ENCODE peak calls at places on chromosome 1, in six cellular contexts. F, W, K, Z, S and J are unnamed samples.

GRCh38 chr1:234631721-234632125 is 21.7 kb upstream of the IRF2BP2 start:
- DNase-seq in S (peak; percentile 11), W (no peak), K (no peak), F (no peak), Z (peak; percentile 87), J (no peak)

GRCh38 chr1:2583871-2584341 is 2.7 kb upstream of the PRXL2B start:
- DNase-seq in S (peak; percentile 57), K (no peak), F (no peak), W (no peak), Z (peak; percentile 11), J (peak; percentile 64)

GRCh38 chr1:202710070-202711025 is at the start of gene SYT2:
- DNase-seq in Z (no peak), K (no peak), F (no peak), S (peak; percentile 21), W (peak; percentile 79), J (peak; percentile 38)

GRCh38 chr1:179976970-179977651 is 22.5 kb downstream of the CEP350 start:
- DNase-seq in F (no peak), K (no peak), W (no peak), Z (no peak), S (no peak), J (no peak)

GRCh38 chr1:180586671-180587155 is 27.9 kb downstream of the OVAAL start:
- DNase-seq in S (peak; percentile 66), Z (peak; percentile 80), F (no peak), W (no peak), K (no peak), J (no peak)

GRCh38 chr1:153277852-153278251 is 18.4 kb downstream of the LORICRIN start:
- DNase-seq in W (no peak), F (no peak), S (peak; percentile 49), Z (no peak), K (no peak), J (no peak)

GRCh38 chr1:180952657-180953013 is 39.9 kb downstream of the KIAA1614 start:
- DNase-seq in S (no peak), W (no peak), Z (no peak), F (no peak), K (no peak), J (no peak)

GRCh38 chr1:16167331-16168143 is 11.7 kb upstream of the EPHA2 start:
- DNase-seq in S (peak; percentile 75), Z (no peak), K (no peak), F (no peak), W (peak; percentile 81), J (peak; percentile 84)

GRCh38 chr1:221087919-221088318 is 208.7 kb downstream of the HLX start:
- DNase-seq in K (no peak), Z (peak; percentile 55), S (no peak), F (no peak), W (no peak), J (no peak)
- H3K4me3 ChIP-seq in K (no peak overlapping the region), Z (no peak overlapping the region), S (no peak overlapping the region), F (no peak overlapping the region), W (no peak overlapping the region), J (no peak overlapping the region)

GRCh38 chr1:84108900-84109578 is 35.0 kb upstream of the PRKACB start:
- DNase-seq in Z (no peak), F (no peak), K (no peak), S (no peak), W (no peak), J (no peak)

GRCh38 chr1:84107955-84108354 is 36.1 kb upstream of the PRKACB start:
- DNase-seq in S (no peak), Z (no peak), K (no peak), W (no peak), F (no peak), J (no peak)

GRCh38 chr1:84116558-84116957 is 27.5 kb upstream of the PRKACB start:
- DNase-seq in F (no peak), K (no peak), S (no peak), Z (no peak), W (no peak), J (no peak)

DNA sequence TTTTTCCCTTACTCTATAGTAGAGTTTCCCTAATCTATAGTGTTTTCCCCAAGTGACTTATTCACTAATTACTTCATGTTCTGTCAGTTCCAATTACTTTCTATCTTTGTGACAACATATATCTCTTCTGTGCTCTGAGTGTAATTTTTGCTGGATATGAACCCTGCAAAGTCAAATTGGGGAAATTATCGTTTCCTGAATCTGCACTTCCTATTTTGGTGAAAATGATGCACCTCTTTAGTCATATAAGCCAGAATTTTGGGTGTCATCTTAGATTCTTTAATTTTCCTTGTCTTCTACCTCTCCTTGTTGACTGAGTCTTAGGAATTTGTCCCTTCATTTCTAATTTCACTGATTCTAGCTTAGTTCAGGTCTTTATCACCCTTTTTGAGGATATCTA is 33.4 kb upstream of the PRKACB start:
- DNase-seq in F (no peak), S (no peak), K (no peak), W (no peak), Z (no peak), J (no peak)
- TF ChIP-seq CTCF in F (no peak), S (no peak), K (no peak), W (no peak), Z (no peak), J (no peak)

GRCh38 chr1:91804546-91805023 is 81.4 kb downstream of the TGFBR3 start:
- DNase-seq in Z (no peak), W (no peak), F (no peak), S (no peak), K (no peak), J (no peak)

GRCh38 chr1:91806146-91806545 is 79.8 kb downstream of the TGFBR3 start:
- DNase-seq in W (no peak), Z (no peak), F (no peak), S (no peak), K (no peak), J (no peak)

GRCh38 chr1:91805343-91805801 is 80.6 kb downstream of the TGFBR3 start:
- DNase-seq in F (no peak), W (no peak), K (no peak), S (no peak), Z (no peak), J (no peak)

GRCh38 chr1:91803133-91803532 is 82.8 kb downstream of the TGFBR3 start:
- DNase-seq in K (no peak), W (no peak), S (no peak), Z (no peak), F (no peak), J (no peak)

GRCh38 chr1:91803847-91804545 is 82.0 kb downstream of the TGFBR3 start:
- DNase-seq in F (no peak), S (no peak), K (no peak), Z (no peak), W (no peak), J (no peak)
- H3K4me1 ChIP-seq in F (peaks cover 28% of the 10 kb centered on the region), S (peaks cover 10% of the 10 kb centered on the region), K (no peaks in the 10 kb centered on the region), Z (peaks cover 10% of the 10 kb centered on the region), W (peaks cover 10% of the 10 kb centered on the region), J (peaks cover 31% of the 10 kb centered on the region)

GRCh38 chr1:28888915-28889314 is 25.5 kb upstream of the EPB41 start:
- DNase-seq in Z (no peak), F (no peak), K (no peak), S (no peak), W (no peak), J (no peak)
- H3K4me3 ChIP-seq in Z (no peak overlapping the region), F (no peak overlapping the region), K (no peak overlapping the region), S (no peak overlapping the region), W (no peak overlapping the region), J (no peak overlapping the region)

GRCh38 chr1:17924578-17924977 is 169.4 kb downstream of the ACTL8 start:
- DNase-seq in W (no peak), K (no peak), S (no peak), F (no peak), Z (no peak), J (no peak)

GRCh38 chr1:17923684-17924083 is 168.6 kb downstream of the ACTL8 start:
- DNase-seq in K (no peak), Z (no peak), S (no peak), W (no peak), F (no peak), J (no peak)

GRCh38 chr1:17925838-17926237 is 170.7 kb downstream of the ACTL8 start:
- DNase-seq in W (no peak), Z (no peak), S (no peak), F (no peak), K (no peak), J (no peak)

GRCh38 chr1:17920881-17921635 is 165.9 kb downstream of the ACTL8 start:
- DNase-seq in K (no peak), Z (no peak), S (no peak), W (no peak), F (no peak), J (no peak)

DNA sequence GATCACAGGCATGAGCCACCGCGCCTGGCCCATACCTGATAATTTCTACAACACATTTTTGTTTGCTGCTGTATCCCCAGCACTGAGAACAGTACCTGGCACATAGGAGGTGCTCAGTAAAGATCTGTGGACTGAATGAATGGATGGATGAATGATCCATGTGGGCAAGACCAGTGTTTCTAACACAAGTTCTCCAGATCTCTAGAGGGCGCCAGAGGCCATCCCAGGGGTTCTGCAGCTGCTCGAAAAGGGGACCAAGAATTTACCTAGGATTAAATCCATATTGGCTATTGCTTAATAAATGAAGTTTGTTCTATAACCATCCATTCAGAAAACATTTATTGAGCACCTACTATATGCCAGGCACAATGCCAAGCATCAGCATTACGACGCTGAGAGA is 167.7 kb downstream of the ACTL8 start:
- DNase-seq in W (peak; percentile 80), F (no peak), Z (peak; percentile 12), S (peak; percentile 58), K (no peak), J (no peak)
- TF ChIP-seq CTCF in W (peak; percentile 75), F (no peak), Z (peak; percentile 44), S (peak; percentile 45), K (peak; percentile 59), J (no peak)

GRCh38 chr1:158353333-158354038 is at the start of gene CD1E:
- DNase-seq in W (no peak), Z (no peak), F (no peak), K (no peak), S (no peak), J (no peak)

GRCh38 chr1:158355773-158356172 is 2.1 kb downstream of the CD1E start:
- DNase-seq in W (no peak), K (no peak), Z (no peak), F (no peak), S (no peak), J (no peak)

GRCh38 chr1:158357441-158357840 is 3.7 kb downstream of the CD1E start:
- DNase-seq in Z (no peak), K (no peak), F (no peak), W (no peak), S (no peak), J (no peak)

GRCh38 chr1:158354255-158354654 is 561 bp downstream of the CD1E start:
- DNase-seq in W (no peak), F (no peak), K (no peak), S (no peak), Z (no peak), J (no peak)
- H3K4me1 ChIP-seq in W (no peaks in the 10 kb centered on the region), F (no peaks in the 10 kb centered on the region), K (no peaks in the 10 kb centered on the region), S (no peaks in the 10 kb centered on the region), Z (no peaks in the 10 kb centered on the region), J (no peaks in the 10 kb centered on the region)

GRCh38 chr1:8665824-8666223 is 151.6 kb downstream of the RERE start:
- DNase-seq in K (no peak), Z (no peak), F (no peak), S (no peak), W (no peak), J (no peak)

GRCh38 chr1:8662380-8663072 is 154.9 kb downstream of the RERE start:
- DNase-seq in Z (no peak), S (no peak), F (no peak), K (no peak), W (no peak), J (no peak)

GRCh38 chr1:8664887-8665286 is 152.6 kb downstream of the RERE start:
- DNase-seq in S (no peak), W (no peak), Z (no peak), F (no peak), K (no peak), J (no peak)

GRCh38 chr1:8663090-8663802 is 154.2 kb downstream of the RERE start:
- DNase-seq in W (no peak), Z (no peak), K (no peak), S (no peak), F (no peak), J (no peak)

GRCh38 chr1:8663915-8664331 is 153.5 kb downstream of the RERE start:
- DNase-seq in S (no peak), W (no peak), K (no peak), Z (peak; percentile 56), F (no peak), J (no peak)
- H3K4me3 ChIP-seq in S (no peak overlapping the region), W (no peak overlapping the region), K (peak overlapping the region; percentile 5), Z (no peak overlapping the region), F (no peak overlapping the region), J (no peak overlapping the region)